ENCODE peak calls at places on chromosomes 16 and 17, in seven cellular contexts. F is ovary, W is T-helper 2 cell, O is caudate nucleus, X is choroid plexus epithelial cell, J is GM19239, U is right atrium auricular region. A is an unnamed sample.

GRCh38 chr17:61247438-61247837 is 152.2 kb upstream of the TBX2 start:
- DNase-seq in J (no peak), U (no peak), O (no peak), F (no peak), W (no peak), X (peak; percentile 89), A (no peak)

GRCh38 chr17:1648582-1649115 is 1.0 kb downstream of the RILP start:
- DNase-seq in J (peak; percentile 97), U (peak; percentile 92), X (peak; percentile 97), W (peak; percentile 93), O (peak; percentile 95), F (peak; percentile 92), A (peak; percentile 97)

GRCh38 chr16:50884066-50884860 is 142.4 kb downstream of the CYLD start:
- DNase-seq in F (no peak), J (peak; percentile 38), W (no peak), O (no peak), U (peak; percentile 5), X (no peak), A (peak; percentile 67)

GRCh38 chr17:66906321-66907278 is 57.9 kb upstream of the CACNG4 start:
- DNase-seq in W (peak; percentile 40), F (peak; percentile 81), O (peak; percentile 76), J (peak; percentile 67), X (peak; percentile 89), U (peak; percentile 75), A (peak; percentile 95)

GRCh38 chr17:38415250-38416194 is 12.7 kb upstream of the ARHGAP23 start:
- DNase-seq in O (peak; percentile 50), U (no peak), W (no peak), F (no peak), X (peak; percentile 72), J (no peak), A (peak; percentile 74)

GRCh38 chr16:3101018-3101840 is 2.1 kb upstream of the ZSCAN10 start:
- DNase-seq in U (no peak), W (peak; percentile 30), F (no peak), J (no peak), X (peak; percentile 50), O (no peak), A (peak; percentile 81)

GRCh38 chr16:58366247-58367031 is 25.8 kb upstream of the GINS3 start:
- DNase-seq in O (no peak), W (no peak), F (no peak), J (no peak), X (peak; percentile 2), U (no peak), A (no peak)

GRCh38 chr17:60425626-60426025 is 3.3 kb downstream of the CHCT1 start:
- DNase-seq in W (no peak), X (no peak), U (no peak), F (no peak), J (no peak), O (no peak), A (no peak)

GRCh38 chr16:24639769-24640168 is 89.7 kb upstream of the TNRC6A start:
- DNase-seq in O (no peak), F (no peak), X (no peak), W (no peak), U (no peak), J (no peak), A (no peak)

GRCh38 chr16:4847774-4848587 is 700 bp downstream of the UBN1 start:
- DNase-seq in U (peak; percentile 63), X (peak; percentile 58), W (peak; percentile 5), J (no peak), F (peak; percentile 52), O (no peak), A (peak; percentile 75)

GRCh38 chr17:29918922-29919856 is 10.8 kb downstream of the SSH2 start:
- DNase-seq in J (no peak), O (no peak), F (no peak), X (peak; percentile 62), U (no peak), W (no peak), A (no peak)

GRCh38 chr16:2753523-2754020 is 1.1 kb downstream of the SRRM2 start:
- DNase-seq in W (no peak), O (no peak), J (no peak), X (peak; percentile 33), F (no peak), U (no peak), A (no peak)

GRCh38 chr16:83717814-83718213 is 90.0 kb upstream of the HSBP1 start:
- DNase-seq in X (peak; percentile 51), F (no peak), U (no peak), W (no peak), J (no peak), O (peak; percentile 37), A (no peak)

GRCh38 chr16:57283214-57283955 is 1.1 kb downstream of the PLLP start:
- DNase-seq in O (no peak), U (no peak), F (no peak), X (no peak), W (no peak), J (no peak), A (no peak)